ENCODE peak calls at places on chromosomes 5 and 9, in eight cellular contexts. H is mucosa of descending colon; F is NCI-H524; L is EH; Q is CD8-positive, alpha-beta memory T cell; K is effector CD4-positive, alpha-beta T cell; A is adrenal gland; U is H7. Y is an unnamed sample.

GRCh38 chr9:81626511-81626910 is 62.8 kb downstream of the TLE1 start:
- DNase-seq in H (no peak), F (no peak), L (peak; percentile 26), Q (no peak), K (no peak), A (no peak), U (no peak), Y (no peak)

GRCh38 chr5:147113967-147114366 is 120.9 kb upstream of the STK32A start:
- DNase-seq in H (no peak), F (no peak), L (no peak), Q (no peak), K (no peak), A (no peak), U (no peak), Y (no peak)

GRCh38 chr9:115633099-115633498 is 515.1 kb upstream of the TNC start:
- DNase-seq in H (no peak), F (no peak), L (peak; percentile 78), Q (no peak), K (no peak), A (no peak), U (no peak), Y (no peak)

GRCh38 chr5:125083932-125084331 is 337.5 kb upstream of the ZNF608 start:
- DNase-seq in H (no peak), F (no peak), L (peak; percentile 90), Q (no peak), K (no peak), A (no peak), U (no peak), Y (no peak)

GRCh38 chr9:124270504-124271335 is 13.0 kb downstream of the NEK6 start:
- DNase-seq in H (peak; percentile 83), F (no peak), L (no peak), Q (no peak), K (no peak), A (no peak), U (no peak), Y (no peak)

GRCh38 chr9:126965541-126966428 is 51.2 kb downstream of the RALGPS1 start:
- DNase-seq in H (peak; percentile 55), F (peak; percentile 43), L (peak; percentile 63), Q (peak; percentile 48), K (no peak), A (peak; percentile 51), U (peak; percentile 56), Y (peak; percentile 57)

GRCh38 chr5:170660531-170660930 is 123.0 kb upstream of the GABRP start:
- DNase-seq in H (no peak), F (no peak), L (no peak), Q (no peak), K (no peak), A (no peak), U (no peak), Y (no peak)

GRCh38 chr9:126720661-126721530 is 83.9 kb upstream of the ZBTB43 start:
- DNase-seq in H (no peak), F (no peak), L (no peak), Q (peak; percentile 48), K (no peak), A (no peak), U (no peak), Y (no peak)

GRCh38 chr5:157651623-157652376 is 438 bp downstream of the SOX30 start:
- DNase-seq in H (peak; percentile 86), F (no peak), L (peak; percentile 54), Q (peak; percentile 77), K (peak; percentile 69), A (peak; percentile 38), U (peak; percentile 80), Y (peak; percentile 61)

GRCh38 chr9:36292641-36293040 is 34.4 kb upstream of the GNE start:
- DNase-seq in H (no peak), F (no peak), L (no peak), Q (no peak), K (no peak), A (no peak), U (peak; percentile 67), Y (no peak)

GRCh38 chr5:55173696-55174101 is 722 bp upstream of the CDC20B start:
- DNase-seq in H (no peak), F (peak; percentile 84), L (no peak), Q (no peak), K (no peak), A (no peak), U (peak; percentile 40), Y (no peak)

GRCh38 chr9:19934301-19934868 is 145.5 kb upstream of the SLC24A2 start:
- DNase-seq in H (peak; percentile 42), F (no peak), L (peak; percentile 34), Q (no peak), K (no peak), A (no peak), U (peak; percentile 75), Y (no peak)